ENCODE peak calls at places on chromosomes 7 and 10, in eight cellular contexts. O is HCT116, M is MM.1S, N is GM23338, U is hepatocyte, R is K562, Y is H1, X is fibroblast of lung. F is an unnamed sample. For H3K4me1, the result is how much of the 10 kb centered on the place peaks cover.

GRCh38 chr7:31550432-31550831 is 36.5 kb downstream of the ITPRID1 start:
- DNase-seq in O (no peak), M (no peak), N (no peak), U (no peak), R (no peak), Y (no peak), X (no peak), F (no peak)

GRCh38 chr7:118907911-118908527 is 683.5 kb downstream of the ANKRD7 start:
- DNase-seq in O (no peak), M (no peak), N (no peak), U (no peak), R (no peak), Y (no peak), X (no peak), F (no peak)

GRCh38 chr7:16644987-16645592 is 464 bp downstream of the ANKMY2 start:
- DNase-seq in O (no peak), M (no peak), N (peak), U (no peak), R (peak), Y (no peak), X (peak), F (no peak)

GRCh38 chr10:110527731-110528171 is 30.0 kb downstream of the DUSP5 start:
- DNase-seq in O (no peak), M (no peak), N (no peak), U (no peak), R (no peak), Y (no peak), X (no peak), F (no peak)

GRCh38 chr10:128630787-128631252 is 504.6 kb upstream of the MKI67 start:
- DNase-seq in O (no peak), M (no peak), N (no peak), U (no peak), R (no peak), Y (no peak), X (no peak), F (no peak)

GRCh38 chr7:68276725-68277124 is 1280.1 kb downstream of the TYW1 start:
- DNase-seq in O (no peak), M (no peak), N (no peak), U (no peak), R (no peak), Y (no peak), X (no peak), F (no peak)

GRCh38 chr10:43340619-43341018 is 30.8 kb upstream of the FXYD4 start:
- DNase-seq in O (peak), M (no peak), N (no peak), U (peak), R (no peak), Y (no peak), X (no peak), F (peak)

GRCh38 chr10:89699581-89700064 is 1.8 kb upstream of the KIF20B start:
- DNase-seq in O (no peak), M (no peak), N (no peak), U (peak), R (no peak), Y (no peak), X (peak), F (peak)

GRCh38 chr10:29146736-29147135 is 142.1 kb upstream of the LYZL1 start:
- DNase-seq in O (no peak), M (no peak), N (no peak), U (no peak), R (no peak), Y (no peak), X (no peak), F (no peak)

GRCh38 chr10:126062132-126063032 is 166.0 kb downstream of the FANK1 start:
- DNase-seq in O (peak), M (no peak), N (no peak), U (peak), R (no peak), Y (no peak), X (peak), F (peak)

DNA sequence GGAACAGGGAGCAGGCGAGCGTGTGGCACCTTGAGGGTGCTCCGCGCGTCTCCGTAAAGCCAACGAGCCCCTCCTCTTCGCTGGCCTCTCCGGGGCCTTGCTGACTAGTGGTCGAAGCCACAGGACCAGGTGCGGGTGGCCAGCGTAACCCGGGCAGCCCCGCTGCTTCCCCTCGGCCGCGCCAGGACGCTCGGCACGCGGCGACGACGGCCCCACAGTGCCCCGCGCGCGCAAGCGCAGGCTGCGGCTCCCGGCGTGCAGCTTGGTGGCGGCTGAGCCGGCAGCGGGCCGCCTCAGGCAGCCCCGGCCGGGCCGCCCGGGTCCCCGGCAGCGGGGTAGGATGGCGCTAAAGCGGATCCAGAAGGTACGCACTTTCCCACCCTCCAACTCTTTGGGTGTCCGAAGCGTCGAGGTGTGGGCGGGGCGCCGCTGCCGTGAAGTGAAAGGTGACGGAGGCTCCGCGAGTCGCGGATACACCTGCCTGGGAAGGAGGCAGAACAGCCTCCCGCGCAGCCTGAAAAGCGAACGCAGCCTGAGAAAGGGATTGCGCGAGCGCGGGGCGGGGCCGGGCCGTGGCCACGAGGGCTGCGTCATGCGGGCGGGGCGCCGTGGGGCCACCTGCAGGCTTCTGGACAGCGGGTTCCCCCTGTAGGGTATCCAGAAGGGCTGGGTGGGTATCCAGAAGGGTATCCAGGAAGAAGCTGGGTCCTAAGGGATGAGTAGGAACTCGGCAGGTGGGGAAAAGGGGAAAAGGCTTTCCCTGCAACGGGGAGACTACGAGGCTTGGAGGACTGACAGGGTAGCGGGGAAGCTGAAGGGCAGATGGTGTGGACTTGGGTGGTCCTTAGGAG is at the start of gene UBE2D4:
- DNase-seq in O (peak), M (peak), N (peak), U (peak), R (peak), Y (no peak), X (peak), F (peak)
- TF ChIP-seq EZH2 in O (no peak), M (no peak), N (no peak), U (no peak), R (no peak), Y (peak), X (no peak), F (no peak)

DNA sequence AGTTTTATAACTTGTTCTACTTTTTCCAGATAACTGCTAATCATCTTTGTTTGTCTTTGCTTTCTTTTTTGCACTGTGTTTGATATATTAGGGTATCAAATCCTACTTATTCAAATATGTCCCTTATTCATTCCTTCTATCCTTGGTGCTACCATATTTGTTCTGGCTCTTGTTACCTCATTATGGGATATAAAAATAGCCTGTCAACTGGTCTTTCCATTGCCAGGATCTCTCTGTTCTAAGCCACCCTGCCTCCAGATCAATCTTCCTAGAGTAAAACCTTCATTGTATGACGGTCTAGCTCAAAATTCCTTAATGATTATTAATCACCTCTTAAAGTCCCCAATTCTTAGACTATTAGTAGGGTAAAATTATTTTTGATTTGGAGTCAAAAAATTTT is 25.2 kb downstream of the MET start:
- DNase-seq in O (no peak), M (no peak), N (no peak), U (no peak), R (no peak), Y (no peak), X (no peak), F (no peak)
- H2AFZ ChIP-seq in O (no peak), M (no peak), N (no peak), U (no peak), R (no peak), Y (no peak), X (no peak), F (no peak)

GRCh38 chr10:124047427-124048157 is 45.8 kb downstream of the CHST15 start:
- DNase-seq in O (no peak), M (no peak), N (no peak), U (no peak), R (no peak), Y (no peak), X (no peak), F (no peak)

GRCh38 chr10:124050021-124051015 is 43.1 kb downstream of the CHST15 start:
- DNase-seq in O (no peak), M (no peak), N (no peak), U (no peak), R (no peak), Y (no peak), X (no peak), F (no peak)

GRCh38 chr10:124052561-124052960 is 40.8 kb downstream of the CHST15 start:
- DNase-seq in O (no peak), M (no peak), N (no peak), U (no peak), R (no peak), Y (no peak), X (no peak), F (no peak)

GRCh38 chr10:124048371-124049290 is 44.8 kb downstream of the CHST15 start:
- DNase-seq in O (no peak), M (no peak), N (no peak), U (no peak), R (no peak), Y (no peak), X (peak), F (no peak)

GRCh38 chr10:124049484-124049883 is 43.9 kb downstream of the CHST15 start:
- DNase-seq in O (peak), M (no peak), N (no peak), U (no peak), R (no peak), Y (no peak), X (no peak), F (peak)
- H3K4me1 ChIP-seq in O (under half), M (under half), N (under half), U (under half), R (under half), Y (under half), X (under half), F (under half)

GRCh38 chr10:60944910-60945297 is 919 bp upstream of the RHOBTB1 start:
- DNase-seq in O (no peak), M (no peak), N (no peak), U (no peak), R (no peak), Y (no peak), X (no peak), F (no peak)

GRCh38 chr10:60942604-60943269 is 1.2 kb downstream of the RHOBTB1 start:
- DNase-seq in O (no peak), M (no peak), N (peak), U (peak), R (peak), Y (no peak), X (peak), F (peak)

GRCh38 chr10:60943372-60944158 is 420 bp downstream of the RHOBTB1 start:
- DNase-seq in O (peak), M (peak), N (peak), U (peak), R (peak), Y (peak), X (peak), F (peak)

GRCh38 chr10:60942134-60942533 is 1.9 kb downstream of the RHOBTB1 start:
- DNase-seq in O (no peak), M (no peak), N (no peak), U (no peak), R (no peak), Y (no peak), X (no peak), F (no peak)

DNA sequence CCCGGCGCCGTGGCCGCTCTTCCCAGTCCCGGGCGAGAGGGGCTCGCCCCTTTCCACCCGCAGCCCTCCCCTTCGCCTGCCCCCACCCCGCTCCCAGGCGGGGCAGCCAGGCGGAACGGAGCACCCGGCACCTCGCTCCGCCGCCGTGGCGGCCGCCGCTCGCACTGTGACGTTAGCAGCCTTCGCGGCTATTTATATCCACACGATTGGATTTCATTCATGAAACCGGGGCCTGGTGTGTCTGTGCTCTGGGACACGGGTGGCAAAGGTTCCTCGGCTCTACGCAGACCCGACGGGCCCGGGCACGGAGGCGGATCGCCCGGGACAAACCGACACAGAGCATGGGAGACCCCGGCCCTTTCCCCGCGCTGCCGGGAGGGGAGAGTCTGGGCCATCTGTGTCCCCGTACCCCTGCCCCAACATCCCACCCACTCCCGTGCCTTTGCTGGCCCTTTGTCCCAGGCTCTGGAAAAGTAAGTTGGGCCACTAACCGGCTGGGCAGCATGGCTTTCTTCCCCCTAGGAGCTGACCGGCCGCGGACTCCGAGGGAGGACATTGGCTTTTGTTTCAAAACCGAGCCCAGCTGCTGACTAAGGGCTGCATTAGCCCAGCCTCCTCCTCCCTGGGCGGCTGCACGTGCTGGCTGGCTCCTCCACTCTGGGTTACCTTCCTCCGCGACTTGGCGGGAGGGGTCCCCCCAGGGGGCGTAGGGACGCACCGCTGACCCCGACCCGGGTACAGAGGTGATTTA is at the start of gene RHOBTB1:
- DNase-seq in O (no peak), M (peak), N (peak), U (peak), R (peak), Y (no peak), X (peak), F (peak)
- TF ChIP-seq EZH2 in O (no peak), M (no peak), N (no peak), U (no peak), R (no peak), Y (peak), X (no peak), F (no peak)

DNA sequence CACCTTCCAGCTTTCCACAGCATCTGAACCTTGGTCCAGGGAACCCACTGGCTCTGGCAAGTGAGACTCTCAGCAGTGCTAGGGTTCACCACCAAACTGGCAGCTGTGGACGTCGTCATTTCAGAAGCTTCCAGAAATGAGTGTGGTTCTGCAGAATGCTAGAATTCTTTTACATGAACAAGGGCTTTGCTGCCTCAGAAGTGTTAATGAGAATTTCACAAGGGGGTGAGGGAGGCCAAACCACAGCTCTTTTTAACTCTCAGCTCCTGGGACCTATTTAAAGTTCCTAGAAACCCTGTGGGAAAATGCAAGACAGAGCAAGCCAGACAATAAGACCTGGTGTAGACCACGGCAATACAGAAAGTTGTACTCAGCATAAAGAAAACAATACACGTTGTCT is 129.3 kb upstream of the BET1 start:
- DNase-seq in O (no peak), M (peak), N (no peak), U (no peak), R (no peak), Y (no peak), X (peak), F (no peak)
- H2AFZ ChIP-seq in O (no peak), M (no peak), N (peak), U (no peak), R (no peak), Y (no peak), X (no peak), F (no peak)

GRCh38 chr10:124701435-124701834 is 42.7 kb downstream of the FAM53B start:
- DNase-seq in O (no peak), M (no peak), N (no peak), U (no peak), R (no peak), Y (no peak), X (peak), F (no peak)
- H3K4me1 ChIP-seq in O (under half), M (under half), N (under half), U (under half), R (under half), Y (under half), X (under half), F (under half)